ENCODE peak calls at places on chromosome 5, in ten cellular contexts. One of them, this sample, is unnamed.

GRCh38 chr5:1144089-1144488 is 32.2 kb upstream of the SLC12A7 start:
- DNase-seq in activated CD8-positive, alpha-beta T cell treated with anti-CD3 and anti-CD28 coated beads for 36 hours: no peak
- DNase-seq in transverse colon: no peak
- DNase-seq in prostate gland: no peak
- DNase-seq in GM20000: no peak
- DNase-seq in tibial artery: no peak
- DNase-seq in MCF 10A: no peak
- DNase-seq in progenitor cell of endocrine pancreas: no peak
- DNase-seq in sigmoid colon: no peak
- DNase-seq in CD4-positive, alpha-beta T cell: no peak
- DNase-seq in this sample: no peak

GRCh38 chr5:26259081-26259480 is 779.3 kb downstream of the CDH9 start:
- DNase-seq in prostate gland: no peak
- DNase-seq in GM20000: no peak
- DNase-seq in sigmoid colon: no peak
- DNase-seq in activated CD8-positive, alpha-beta T cell treated with anti-CD3 and anti-CD28 coated beads for 36 hours: no peak
- DNase-seq in transverse colon: no peak
- DNase-seq in tibial artery: no peak
- DNase-seq in MCF 10A: no peak
- DNase-seq in CD4-positive, alpha-beta T cell: no peak
- DNase-seq in progenitor cell of endocrine pancreas: no peak
- DNase-seq in this sample: no peak

GRCh38 chr5:157143127-157143959 is 678 bp upstream of the MED7 start:
- DNase-seq in MCF 10A: peak; percentile 38
- DNase-seq in prostate gland: peak; percentile 54
- DNase-seq in CD4-positive, alpha-beta T cell: peak; percentile 49
- DNase-seq in sigmoid colon: peak; percentile 67
- DNase-seq in activated CD8-positive, alpha-beta T cell treated with anti-CD3 and anti-CD28 coated beads for 36 hours: peak; percentile 84
- DNase-seq in GM20000: peak; percentile 55
- DNase-seq in tibial artery: peak; percentile 60
- DNase-seq in progenitor cell of endocrine pancreas: no peak
- DNase-seq in transverse colon: peak; percentile 44
- DNase-seq in this sample: peak; percentile 57

GRCh38 chr5:60436518-60436917 is 263.4 kb downstream of the DEPDC1B start:
- DNase-seq in progenitor cell of endocrine pancreas: no peak
- DNase-seq in sigmoid colon: no peak
- DNase-seq in activated CD8-positive, alpha-beta T cell treated with anti-CD3 and anti-CD28 coated beads for 36 hours: no peak
- DNase-seq in prostate gland: no peak
- DNase-seq in GM20000: no peak
- DNase-seq in transverse colon: no peak
- DNase-seq in MCF 10A: no peak
- DNase-seq in tibial artery: no peak
- DNase-seq in CD4-positive, alpha-beta T cell: no peak
- DNase-seq in this sample: no peak

GRCh38 chr5:91144491-91145232 is 238.5 kb downstream of the ARRDC3 start:
- DNase-seq in prostate gland: no peak
- DNase-seq in MCF 10A: no peak
- DNase-seq in GM20000: no peak
- DNase-seq in sigmoid colon: no peak
- DNase-seq in activated CD8-positive, alpha-beta T cell treated with anti-CD3 and anti-CD28 coated beads for 36 hours: no peak
- DNase-seq in progenitor cell of endocrine pancreas: no peak
- DNase-seq in CD4-positive, alpha-beta T cell: no peak
- DNase-seq in tibial artery: no peak
- DNase-seq in transverse colon: no peak
- DNase-seq in this sample: no peak

GRCh38 chr5:60668715-60669304 is 31.2 kb downstream of the DEPDC1B start:
- DNase-seq in GM20000: peak; percentile 17
- DNase-seq in CD4-positive, alpha-beta T cell: no peak
- DNase-seq in activated CD8-positive, alpha-beta T cell treated with anti-CD3 and anti-CD28 coated beads for 36 hours: no peak
- DNase-seq in progenitor cell of endocrine pancreas: no peak
- DNase-seq in prostate gland: no peak
- DNase-seq in MCF 10A: peak; percentile 58
- DNase-seq in sigmoid colon: no peak
- DNase-seq in tibial artery: no peak
- DNase-seq in transverse colon: no peak
- DNase-seq in this sample: peak; percentile 28

GRCh38 chr5:124949862-124950261 is 203.4 kb upstream of the ZNF608 start:
- DNase-seq in CD4-positive, alpha-beta T cell: no peak
- DNase-seq in sigmoid colon: no peak
- DNase-seq in MCF 10A: peak; percentile 38
- DNase-seq in activated CD8-positive, alpha-beta T cell treated with anti-CD3 and anti-CD28 coated beads for 36 hours: no peak
- DNase-seq in tibial artery: peak; percentile 27
- DNase-seq in transverse colon: no peak
- DNase-seq in progenitor cell of endocrine pancreas: no peak
- DNase-seq in GM20000: no peak
- DNase-seq in prostate gland: peak; percentile 19
- DNase-seq in this sample: no peak

GRCh38 chr5:125410501-125411162 is 664.2 kb upstream of the ZNF608 start:
- DNase-seq in CD4-positive, alpha-beta T cell: no peak
- DNase-seq in GM20000: no peak
- DNase-seq in MCF 10A: peak; percentile 78
- DNase-seq in transverse colon: no peak
- DNase-seq in tibial artery: no peak
- DNase-seq in prostate gland: no peak
- DNase-seq in activated CD8-positive, alpha-beta T cell treated with anti-CD3 and anti-CD28 coated beads for 36 hours: no peak
- DNase-seq in sigmoid colon: no peak
- DNase-seq in progenitor cell of endocrine pancreas: no peak
- DNase-seq in this sample: no peak

GRCh38 chr5:115507682-115508081 is 36.9 kb downstream of the FEM1C start:
- DNase-seq in sigmoid colon: no peak
- DNase-seq in transverse colon: no peak
- DNase-seq in progenitor cell of endocrine pancreas: no peak
- DNase-seq in prostate gland: no peak
- DNase-seq in GM20000: no peak
- DNase-seq in tibial artery: no peak
- DNase-seq in CD4-positive, alpha-beta T cell: no peak
- DNase-seq in activated CD8-positive, alpha-beta T cell treated with anti-CD3 and anti-CD28 coated beads for 36 hours: no peak
- DNase-seq in MCF 10A: no peak
- DNase-seq in this sample: no peak

GRCh38 chr5:168578506-168579205 is 512 bp downstream of the PANK3 start:
- DNase-seq in transverse colon: no peak
- DNase-seq in CD4-positive, alpha-beta T cell: no peak
- DNase-seq in progenitor cell of endocrine pancreas: no peak
- DNase-seq in sigmoid colon: peak; percentile 63
- DNase-seq in tibial artery: no peak
- DNase-seq in MCF 10A: peak; percentile 76
- DNase-seq in activated CD8-positive, alpha-beta T cell treated with anti-CD3 and anti-CD28 coated beads for 36 hours: peak; percentile 12
- DNase-seq in GM20000: no peak
- DNase-seq in prostate gland: no peak
- DNase-seq in this sample: no peak

GRCh38 chr5:103908327-103909099 is 345.9 kb upstream of the NUDT12 start:
- DNase-seq in MCF 10A: no peak
- DNase-seq in progenitor cell of endocrine pancreas: no peak
- DNase-seq in GM20000: no peak
- DNase-seq in prostate gland: no peak
- DNase-seq in transverse colon: no peak
- DNase-seq in tibial artery: no peak
- DNase-seq in CD4-positive, alpha-beta T cell: no peak
- DNase-seq in sigmoid colon: no peak
- DNase-seq in activated CD8-positive, alpha-beta T cell treated with anti-CD3 and anti-CD28 coated beads for 36 hours: no peak
- DNase-seq in this sample: no peak

GRCh38 chr5:103907001-103907400 is 344.4 kb upstream of the NUDT12 start:
- DNase-seq in MCF 10A: no peak
- DNase-seq in prostate gland: no peak
- DNase-seq in GM20000: no peak
- DNase-seq in tibial artery: no peak
- DNase-seq in sigmoid colon: no peak
- DNase-seq in CD4-positive, alpha-beta T cell: no peak
- DNase-seq in activated CD8-positive, alpha-beta T cell treated with anti-CD3 and anti-CD28 coated beads for 36 hours: no peak
- DNase-seq in transverse colon: no peak
- DNase-seq in progenitor cell of endocrine pancreas: no peak
- DNase-seq in this sample: no peak

GRCh38 chr5:103901885-103902284 is 339.3 kb upstream of the NUDT12 start:
- DNase-seq in tibial artery: no peak
- DNase-seq in CD4-positive, alpha-beta T cell: no peak
- DNase-seq in prostate gland: no peak
- DNase-seq in transverse colon: no peak
- DNase-seq in progenitor cell of endocrine pancreas: no peak
- DNase-seq in activated CD8-positive, alpha-beta T cell treated with anti-CD3 and anti-CD28 coated beads for 36 hours: no peak
- DNase-seq in GM20000: no peak
- DNase-seq in sigmoid colon: no peak
- DNase-seq in MCF 10A: no peak
- DNase-seq in this sample: no peak

GRCh38 chr5:103904651-103905050 is 342.1 kb upstream of the NUDT12 start:
- DNase-seq in sigmoid colon: no peak
- DNase-seq in activated CD8-positive, alpha-beta T cell treated with anti-CD3 and anti-CD28 coated beads for 36 hours: no peak
- DNase-seq in prostate gland: no peak
- DNase-seq in GM20000: no peak
- DNase-seq in MCF 10A: no peak
- DNase-seq in tibial artery: no peak
- DNase-seq in transverse colon: no peak
- DNase-seq in progenitor cell of endocrine pancreas: no peak
- DNase-seq in CD4-positive, alpha-beta T cell: no peak
- DNase-seq in this sample: no peak

GRCh38 chr5:103902893-103903292 is 340.3 kb upstream of the NUDT12 start:
- DNase-seq in activated CD8-positive, alpha-beta T cell treated with anti-CD3 and anti-CD28 coated beads for 36 hours: no peak
- DNase-seq in sigmoid colon: no peak
- DNase-seq in tibial artery: no peak
- DNase-seq in MCF 10A: no peak
- DNase-seq in GM20000: no peak
- DNase-seq in transverse colon: no peak
- DNase-seq in CD4-positive, alpha-beta T cell: no peak
- DNase-seq in prostate gland: no peak
- DNase-seq in progenitor cell of endocrine pancreas: no peak
- DNase-seq in this sample: no peak
- TF ChIP-seq CTCF in activated CD8-positive, alpha-beta T cell treated with anti-CD3 and anti-CD28 coated beads for 36 hours: no peak
- TF ChIP-seq CTCF in sigmoid colon: no peak
- TF ChIP-seq CTCF in tibial artery: no peak
- TF ChIP-seq CTCF in MCF 10A: no peak
- TF ChIP-seq CTCF in GM20000: no peak
- TF ChIP-seq CTCF in transverse colon: no peak
- TF ChIP-seq CTCF in CD4-positive, alpha-beta T cell: no peak
- TF ChIP-seq CTCF in prostate gland: no peak
- TF ChIP-seq CTCF in progenitor cell of endocrine pancreas: no peak
- TF ChIP-seq CTCF in this sample: no peak

DNA sequence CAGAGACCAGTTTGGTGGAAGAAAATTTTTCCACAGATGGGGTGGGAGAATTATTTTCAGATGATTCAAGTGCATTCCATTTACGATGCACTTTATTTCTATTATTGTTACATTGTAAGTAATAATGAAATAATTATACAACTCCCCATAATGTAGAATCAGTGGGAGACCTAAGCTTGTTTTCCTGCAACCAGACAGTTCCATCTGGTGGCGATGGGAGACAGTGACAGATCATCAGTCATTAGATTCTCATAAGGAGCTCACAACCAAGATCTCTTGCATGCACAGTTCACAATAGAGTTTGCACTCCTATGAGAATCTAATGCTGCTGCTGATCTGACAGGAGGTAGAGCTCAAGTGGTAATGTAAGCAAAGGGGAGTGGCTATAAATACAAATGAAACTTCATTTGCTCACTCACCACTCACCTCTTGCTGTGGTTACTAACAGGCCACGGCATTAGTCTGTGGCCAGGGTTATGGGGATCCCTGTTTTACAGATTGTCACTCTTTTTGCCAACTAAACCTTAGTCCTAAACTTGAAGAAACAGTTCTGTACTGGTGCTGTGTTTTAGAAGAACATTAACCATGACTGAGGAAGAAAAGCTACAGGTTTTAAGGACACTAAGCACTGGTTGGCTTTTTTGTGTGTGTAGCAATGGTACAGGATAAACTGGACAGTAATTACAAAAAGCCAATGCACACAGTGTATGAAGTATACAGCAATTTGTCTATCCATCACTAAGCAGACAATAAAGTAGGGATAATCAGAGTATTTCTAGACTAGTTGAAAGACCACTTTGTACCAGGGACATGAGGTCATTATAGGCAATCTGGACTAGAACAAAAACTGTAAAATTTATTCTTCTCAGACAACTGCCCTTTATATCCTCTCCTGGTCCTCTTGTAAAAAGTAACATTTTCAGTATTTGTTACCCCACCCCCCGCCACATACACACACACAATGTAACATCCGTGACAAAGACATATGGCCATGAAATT is 9.9 kb downstream of the TMEM232 start:
- DNase-seq in MCF 10A: no peak
- DNase-seq in progenitor cell of endocrine pancreas: no peak
- DNase-seq in GM20000: no peak
- DNase-seq in prostate gland: no peak
- DNase-seq in transverse colon: no peak
- DNase-seq in sigmoid colon: no peak
- DNase-seq in activated CD8-positive, alpha-beta T cell treated with anti-CD3 and anti-CD28 coated beads for 36 hours: no peak
- DNase-seq in CD4-positive, alpha-beta T cell: no peak
- DNase-seq in tibial artery: no peak
- DNase-seq in this sample: no peak
- TF ChIP-seq CTCF in MCF 10A: no peak
- TF ChIP-seq CTCF in progenitor cell of endocrine pancreas: no peak
- TF ChIP-seq CTCF in GM20000: no peak
- TF ChIP-seq CTCF in prostate gland: no peak
- TF ChIP-seq CTCF in transverse colon: no peak
- TF ChIP-seq CTCF in sigmoid colon: no peak
- TF ChIP-seq CTCF in activated CD8-positive, alpha-beta T cell treated with anti-CD3 and anti-CD28 coated beads for 36 hours: no peak
- TF ChIP-seq CTCF in CD4-positive, alpha-beta T cell: no peak
- TF ChIP-seq CTCF in tibial artery: peak; percentile 14
- TF ChIP-seq CTCF in this sample: peak; percentile 26

GRCh38 chr5:52964138-52964537 is 25.0 kb upstream of the ITGA2 start:
- DNase-seq in activated CD8-positive, alpha-beta T cell treated with anti-CD3 and anti-CD28 coated beads for 36 hours: no peak
- DNase-seq in sigmoid colon: no peak
- DNase-seq in GM20000: no peak
- DNase-seq in transverse colon: no peak
- DNase-seq in progenitor cell of endocrine pancreas: no peak
- DNase-seq in prostate gland: no peak
- DNase-seq in tibial artery: no peak
- DNase-seq in CD4-positive, alpha-beta T cell: no peak
- DNase-seq in MCF 10A: no peak
- DNase-seq in this sample: no peak
- TF ChIP-seq CTCF in activated CD8-positive, alpha-beta T cell treated with anti-CD3 and anti-CD28 coated beads for 36 hours: no peak
- TF ChIP-seq CTCF in sigmoid colon: no peak
- TF ChIP-seq CTCF in GM20000: no peak
- TF ChIP-seq CTCF in transverse colon: no peak
- TF ChIP-seq CTCF in progenitor cell of endocrine pancreas: no peak
- TF ChIP-seq CTCF in prostate gland: no peak
- TF ChIP-seq CTCF in tibial artery: no peak
- TF ChIP-seq CTCF in CD4-positive, alpha-beta T cell: no peak
- TF ChIP-seq CTCF in MCF 10A: no peak
- TF ChIP-seq CTCF in this sample: no peak

DNA sequence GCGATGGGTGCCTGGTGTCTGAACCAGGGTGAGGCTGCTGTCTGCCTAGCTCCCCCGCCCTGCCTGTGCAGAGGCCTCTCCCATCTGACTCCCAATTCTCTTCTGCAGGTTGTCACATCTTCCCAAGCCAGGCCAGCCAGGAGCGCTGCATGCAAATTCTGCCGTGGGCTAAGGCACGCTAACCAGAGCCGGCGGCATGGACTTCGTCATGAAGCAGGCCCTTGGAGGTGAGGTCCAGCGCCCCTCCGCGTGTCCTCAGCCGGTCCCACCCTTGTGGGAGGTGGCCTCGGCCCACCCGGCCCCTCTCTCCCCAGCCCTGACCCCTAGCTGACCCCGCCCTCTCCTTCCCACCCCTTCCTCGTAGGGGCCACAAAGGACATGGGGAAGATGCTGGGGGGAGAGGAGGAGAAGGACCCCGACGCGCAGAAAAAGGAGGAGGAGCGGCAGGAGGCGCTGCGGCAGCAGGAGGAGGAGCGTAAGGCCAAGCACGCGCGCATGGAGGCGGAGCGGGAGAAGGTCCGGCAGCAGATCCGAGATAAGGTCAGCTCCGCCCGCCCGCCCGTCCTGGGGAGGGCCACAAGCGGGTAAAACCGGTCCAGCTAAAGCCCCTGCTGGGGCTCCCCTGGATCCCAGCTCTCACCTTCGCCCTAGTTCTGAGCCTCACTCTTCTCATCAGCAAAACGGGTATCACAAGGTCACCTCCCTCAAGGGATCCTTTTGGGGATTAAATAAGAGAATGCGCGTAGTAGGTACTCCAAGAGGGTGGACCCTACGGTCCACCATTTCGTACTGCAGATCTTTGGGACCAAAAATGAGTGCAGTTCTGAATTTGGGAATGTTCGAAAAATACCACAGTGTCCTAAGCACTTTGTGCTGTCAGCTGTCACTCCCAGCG is 7.4 kb downstream of the CPLX2 start:
- DNase-seq in prostate gland: no peak
- DNase-seq in MCF 10A: no peak
- DNase-seq in transverse colon: no peak
- DNase-seq in sigmoid colon: no peak
- DNase-seq in activated CD8-positive, alpha-beta T cell treated with anti-CD3 and anti-CD28 coated beads for 36 hours: no peak
- DNase-seq in CD4-positive, alpha-beta T cell: no peak
- DNase-seq in tibial artery: no peak
- DNase-seq in GM20000: no peak
- DNase-seq in progenitor cell of endocrine pancreas: no peak
- DNase-seq in this sample: no peak
- TF ChIP-seq CTCF in prostate gland: peak; percentile 10
- TF ChIP-seq CTCF in MCF 10A: no peak
- TF ChIP-seq CTCF in transverse colon: no peak
- TF ChIP-seq CTCF in sigmoid colon: no peak
- TF ChIP-seq CTCF in activated CD8-positive, alpha-beta T cell treated with anti-CD3 and anti-CD28 coated beads for 36 hours: no peak
- TF ChIP-seq CTCF in CD4-positive, alpha-beta T cell: no peak
- TF ChIP-seq CTCF in tibial artery: no peak
- TF ChIP-seq CTCF in GM20000: no peak
- TF ChIP-seq CTCF in progenitor cell of endocrine pancreas: no peak
- TF ChIP-seq CTCF in this sample: no peak

This sample was measured in GM13977.